ENCODE peak calls at places on chromosomes 12 and 14, in seven cellular contexts. One of them, this sample, is unnamed.

GRCh38 chr12:11307143-11307542 is 3.1 kb downstream of the PRB4 start:
- DNase-seq in OCI-LY7: no peak
- DNase-seq in neural progenitor cell: no peak
- DNase-seq in GM23338: no peak
- DNase-seq in HCT116: no peak
- DNase-seq in GM23248: no peak
- DNase-seq in PC-3: peak; percentile 63
- DNase-seq in this sample: no peak

GRCh38 chr12:105352940-105353635 is 22.6 kb downstream of the C12orf75 start:
- DNase-seq in GM23248: no peak
- DNase-seq in neural progenitor cell: peak; percentile 11
- DNase-seq in GM23338: peak; percentile 56
- DNase-seq in PC-3: peak; percentile 86
- DNase-seq in OCI-LY7: no peak
- DNase-seq in HCT116: no peak
- DNase-seq in this sample: no peak

GRCh38 chr14:80003138-80003537 is 208.2 kb downstream of the DIO2 start:
- DNase-seq in PC-3: peak; percentile 89
- DNase-seq in neural progenitor cell: no peak
- DNase-seq in GM23248: no peak
- DNase-seq in HCT116: no peak
- DNase-seq in GM23338: no peak
- DNase-seq in OCI-LY7: no peak
- DNase-seq in this sample: peak; percentile 7

GRCh38 chr12:71128191-71128590 is 29.6 kb downstream of the TSPAN8 start:
- DNase-seq in HCT116: no peak
- DNase-seq in OCI-LY7: no peak
- DNase-seq in GM23338: peak; percentile 10
- DNase-seq in GM23248: no peak
- DNase-seq in PC-3: no peak
- DNase-seq in neural progenitor cell: peak; percentile 6
- DNase-seq in this sample: no peak

GRCh38 chr12:124914392-124915248 is at the start of gene UBC:
- DNase-seq in GM23338: peak; percentile 95
- DNase-seq in HCT116: peak; percentile 87
- DNase-seq in GM23248: peak; percentile 93
- DNase-seq in PC-3: peak; percentile 89
- DNase-seq in neural progenitor cell: peak; percentile 95
- DNase-seq in OCI-LY7: peak; percentile 95
- DNase-seq in this sample: peak; percentile 95

GRCh38 chr12:94172031-94172430 is 23.7 kb downstream of the PLXNC1 start:
- DNase-seq in HCT116: no peak
- DNase-seq in OCI-LY7: no peak
- DNase-seq in PC-3: peak; percentile 56
- DNase-seq in neural progenitor cell: peak; percentile 70
- DNase-seq in GM23338: no peak
- DNase-seq in GM23248: peak; percentile 10
- DNase-seq in this sample: no peak

GRCh38 chr12:104752016-104752415 is 206.1 kb downstream of the SLC41A2 start:
- DNase-seq in GM23338: no peak
- DNase-seq in PC-3: no peak
- DNase-seq in OCI-LY7: no peak
- DNase-seq in neural progenitor cell: no peak
- DNase-seq in GM23248: no peak
- DNase-seq in HCT116: no peak
- DNase-seq in this sample: no peak

GRCh38 chr12:33310471-33310870 is 129.1 kb downstream of the SYT10 start:
- DNase-seq in GM23338: no peak
- DNase-seq in OCI-LY7: no peak
- DNase-seq in GM23248: no peak
- DNase-seq in PC-3: no peak
- DNase-seq in neural progenitor cell: no peak
- DNase-seq in HCT116: no peak
- DNase-seq in this sample: no peak

GRCh38 chr12:92547906-92548305 is 154.9 kb upstream of the PLEKHG7 start:
- DNase-seq in OCI-LY7: no peak
- DNase-seq in GM23338: no peak
- DNase-seq in neural progenitor cell: no peak
- DNase-seq in HCT116: no peak
- DNase-seq in GM23248: peak; percentile 8
- DNase-seq in PC-3: no peak
- DNase-seq in this sample: peak; percentile 26

GRCh38 chr12:123131879-123132402 is 18.9 kb downstream of the PITPNM2 start:
- DNase-seq in neural progenitor cell: no peak
- DNase-seq in GM23338: no peak
- DNase-seq in GM23248: no peak
- DNase-seq in HCT116: no peak
- DNase-seq in PC-3: no peak
- DNase-seq in OCI-LY7: peak; percentile 68
- DNase-seq in this sample: no peak

GRCh38 chr14:89723930-89724915 is 230.3 kb downstream of the EFCAB11 start:
- DNase-seq in GM23248: peak; percentile 31
- DNase-seq in OCI-LY7: no peak
- DNase-seq in PC-3: no peak
- DNase-seq in neural progenitor cell: no peak
- DNase-seq in GM23338: no peak
- DNase-seq in HCT116: no peak
- DNase-seq in this sample: no peak

GRCh38 chr12:6167327-6168280 is 32.6 kb upstream of the CD9 start:
- DNase-seq in GM23338: no peak
- DNase-seq in OCI-LY7: no peak
- DNase-seq in GM23248: peak; percentile 98
- DNase-seq in PC-3: peak; percentile 88
- DNase-seq in neural progenitor cell: no peak
- DNase-seq in HCT116: peak; percentile 82
- DNase-seq in this sample: peak; percentile 83

GRCh38 chr12:77847060-77847541 is 16.4 kb downstream of the NAV3 start:
- DNase-seq in OCI-LY7: peak; percentile 88
- DNase-seq in GM23248: peak; percentile 43
- DNase-seq in HCT116: no peak
- DNase-seq in GM23338: no peak
- DNase-seq in neural progenitor cell: no peak
- DNase-seq in PC-3: peak; percentile 39
- DNase-seq in this sample: no peak

GRCh38 chr12:34341362-34341733 is 319.1 kb downstream of the ALG10 start:
- DNase-seq in HCT116: no peak
- DNase-seq in neural progenitor cell: no peak
- DNase-seq in GM23338: no peak
- DNase-seq in PC-3: no peak
- DNase-seq in GM23248: no peak
- DNase-seq in OCI-LY7: no peak
- DNase-seq in this sample: no peak

GRCh38 chr12:67442347-67442841 is 173.2 kb downstream of the CAND1 start:
- DNase-seq in neural progenitor cell: no peak
- DNase-seq in PC-3: no peak
- DNase-seq in HCT116: no peak
- DNase-seq in OCI-LY7: no peak
- DNase-seq in GM23248: no peak
- DNase-seq in GM23338: no peak
- DNase-seq in this sample: no peak

GRCh38 chr14:76138119-76138757 is 13.5 kb upstream of the GPATCH2L start:
- DNase-seq in GM23338: no peak
- DNase-seq in OCI-LY7: no peak
- DNase-seq in HCT116: no peak
- DNase-seq in PC-3: no peak
- DNase-seq in GM23248: no peak
- DNase-seq in neural progenitor cell: peak; percentile 51
- DNase-seq in this sample: no peak

GRCh38 chr14:76138758-76139723 is 12.7 kb upstream of the GPATCH2L start:
- DNase-seq in OCI-LY7: no peak
- DNase-seq in neural progenitor cell: peak; percentile 94
- DNase-seq in GM23248: peak; percentile 8
- DNase-seq in HCT116: no peak
- DNase-seq in GM23338: peak; percentile 82
- DNase-seq in PC-3: no peak
- DNase-seq in this sample: no peak

GRCh38 chr14:76133103-76133502 is 18.6 kb upstream of the GPATCH2L start:
- DNase-seq in PC-3: peak; percentile 56
- DNase-seq in GM23248: peak; percentile 47
- DNase-seq in HCT116: no peak
- DNase-seq in OCI-LY7: peak; percentile 3
- DNase-seq in neural progenitor cell: peak; percentile 71
- DNase-seq in GM23338: peak; percentile 75
- DNase-seq in this sample: peak; percentile 50

GRCh38 chr14:76136476-76137160 is 15.1 kb upstream of the GPATCH2L start:
- DNase-seq in GM23338: no peak
- DNase-seq in neural progenitor cell: no peak
- DNase-seq in HCT116: no peak
- DNase-seq in OCI-LY7: no peak
- DNase-seq in PC-3: no peak
- DNase-seq in GM23248: no peak
- DNase-seq in this sample: no peak

GRCh38 chr14:76135722-76136121 is 16.0 kb upstream of the GPATCH2L start:
- DNase-seq in PC-3: no peak
- DNase-seq in GM23248: no peak
- DNase-seq in OCI-LY7: no peak
- DNase-seq in HCT116: no peak
- DNase-seq in neural progenitor cell: peak; percentile 11
- DNase-seq in GM23338: no peak
- DNase-seq in this sample: no peak
- H3K4me1 ChIP-seq in PC-3: no peaks in the 10 kb centered on the region
- H3K4me1 ChIP-seq in GM23248: no peaks in the 10 kb centered on the region
- H3K4me1 ChIP-seq in OCI-LY7: no peaks in the 10 kb centered on the region
- H3K4me1 ChIP-seq in HCT116: no peaks in the 10 kb centered on the region
- H3K4me1 ChIP-seq in neural progenitor cell: peaks cover 35% of the 10 kb centered on the region
- H3K4me1 ChIP-seq in GM23338: peaks cover 27% of the 10 kb centered on the region
- H3K4me1 ChIP-seq in this sample: no peaks in the 10 kb centered on the region

GRCh38 chr14:28612414-28612813 is 154.2 kb upstream of the FOXG1 start:
- DNase-seq in OCI-LY7: no peak
- DNase-seq in PC-3: no peak
- DNase-seq in GM23248: no peak
- DNase-seq in GM23338: no peak
- DNase-seq in neural progenitor cell: no peak
- DNase-seq in HCT116: no peak
- DNase-seq in this sample: no peak

GRCh38 chr14:28603606-28604005 is 163.0 kb upstream of the FOXG1 start:
- DNase-seq in HCT116: no peak
- DNase-seq in PC-3: peak; percentile 48
- DNase-seq in GM23248: no peak
- DNase-seq in GM23338: no peak
- DNase-seq in neural progenitor cell: no peak
- DNase-seq in OCI-LY7: no peak
- DNase-seq in this sample: no peak

GRCh38 chr14:28613526-28613925 is 153.1 kb upstream of the FOXG1 start:
- DNase-seq in GM23338: no peak
- DNase-seq in OCI-LY7: no peak
- DNase-seq in neural progenitor cell: no peak
- DNase-seq in GM23248: no peak
- DNase-seq in PC-3: no peak
- DNase-seq in HCT116: no peak
- DNase-seq in this sample: no peak

GRCh38 chr14:28608438-28608837 is 158.1 kb upstream of the FOXG1 start:
- DNase-seq in OCI-LY7: no peak
- DNase-seq in PC-3: no peak
- DNase-seq in GM23338: no peak
- DNase-seq in neural progenitor cell: no peak
- DNase-seq in HCT116: no peak
- DNase-seq in GM23248: no peak
- DNase-seq in this sample: no peak

DNA sequence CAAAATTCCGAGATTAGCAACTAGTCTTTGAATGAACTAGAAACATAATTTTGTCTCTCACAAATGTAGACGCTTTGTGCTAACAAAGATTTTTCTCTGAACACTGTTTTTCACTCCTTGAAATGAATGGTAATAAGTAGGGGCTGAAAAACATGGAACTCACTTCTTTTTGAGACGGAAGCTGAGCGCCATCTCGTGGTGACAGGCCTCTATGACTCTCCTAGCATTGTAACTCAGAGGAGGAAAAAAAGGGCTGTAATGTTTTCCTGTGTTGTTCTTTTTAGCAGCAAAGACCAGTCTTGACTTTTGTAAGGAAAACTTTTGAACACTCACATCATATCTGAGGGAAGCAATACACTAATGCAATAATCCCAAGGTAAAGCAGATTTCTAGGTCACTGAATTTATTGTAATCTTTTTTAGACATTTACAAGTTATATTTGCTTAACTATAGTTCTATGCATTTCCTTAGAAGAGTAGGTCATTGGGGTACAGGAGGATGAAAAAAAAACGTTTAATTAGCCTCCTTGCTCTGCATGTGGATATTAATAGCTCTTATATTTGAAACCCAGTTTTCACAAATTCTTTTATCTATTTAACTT is 157.3 kb upstream of the FOXG1 start:
- DNase-seq in PC-3: peak; percentile 82
- DNase-seq in OCI-LY7: peak; percentile 36
- DNase-seq in HCT116: peak; percentile 3
- DNase-seq in GM23248: peak; percentile 57
- DNase-seq in neural progenitor cell: peak; percentile 75
- DNase-seq in GM23338: peak; percentile 83
- DNase-seq in this sample: peak; percentile 81
- TF ChIP-seq EZH2phosphoT487 in PC-3: no peak
- TF ChIP-seq EZH2phosphoT487 in OCI-LY7: no peak
- TF ChIP-seq EZH2phosphoT487 in HCT116: no peak
- TF ChIP-seq EZH2phosphoT487 in GM23248: no peak
- TF ChIP-seq EZH2phosphoT487 in neural progenitor cell: no peak
- TF ChIP-seq EZH2phosphoT487 in GM23338: no peak
- TF ChIP-seq EZH2phosphoT487 in this sample: no peak

GRCh38 chr14:59206892-59207291 is 18.4 kb downstream of the DAAM1 start:
- DNase-seq in OCI-LY7: no peak
- DNase-seq in GM23338: no peak
- DNase-seq in neural progenitor cell: no peak
- DNase-seq in PC-3: no peak
- DNase-seq in HCT116: no peak
- DNase-seq in GM23248: no peak
- DNase-seq in this sample: no peak
- H3K4me1 ChIP-seq in OCI-LY7: peaks cover 33% of the 10 kb centered on the region
- H3K4me1 ChIP-seq in GM23338: peaks cover 15% of the 10 kb centered on the region
- H3K4me1 ChIP-seq in neural progenitor cell: no peaks in the 10 kb centered on the region
- H3K4me1 ChIP-seq in PC-3: no peaks in the 10 kb centered on the region
- H3K4me1 ChIP-seq in HCT116: no peaks in the 10 kb centered on the region
- H3K4me1 ChIP-seq in GM23248: peaks cover 6% of the 10 kb centered on the region
- H3K4me1 ChIP-seq in this sample: no peaks in the 10 kb centered on the region

GRCh38 chr12:24773996-24774395 is 174.9 kb downstream of the BCAT1 start:
- DNase-seq in GM23338: no peak
- DNase-seq in PC-3: no peak
- DNase-seq in neural progenitor cell: no peak
- DNase-seq in HCT116: no peak
- DNase-seq in OCI-LY7: no peak
- DNase-seq in GM23248: no peak
- DNase-seq in this sample: no peak

GRCh38 chr12:24780969-24781368 is 167.9 kb downstream of the BCAT1 start:
- DNase-seq in GM23248: peak; percentile 42
- DNase-seq in neural progenitor cell: peak; percentile 8
- DNase-seq in GM23338: peak; percentile 27
- DNase-seq in OCI-LY7: peak; percentile 27
- DNase-seq in PC-3: peak; percentile 4
- DNase-seq in HCT116: no peak
- DNase-seq in this sample: no peak

GRCh38 chr12:24777359-24777758 is 171.5 kb downstream of the BCAT1 start:
- DNase-seq in OCI-LY7: no peak
- DNase-seq in PC-3: no peak
- DNase-seq in neural progenitor cell: no peak
- DNase-seq in HCT116: no peak
- DNase-seq in GM23248: no peak
- DNase-seq in GM23338: no peak
- DNase-seq in this sample: no peak

GRCh38 chr12:24778486-24779304 is 170.2 kb downstream of the BCAT1 start:
- DNase-seq in GM23248: peak; percentile 47
- DNase-seq in neural progenitor cell: peak; percentile 68
- DNase-seq in OCI-LY7: peak; percentile 52
- DNase-seq in GM23338: peak; percentile 77
- DNase-seq in HCT116: no peak
- DNase-seq in PC-3: peak; percentile 12
- DNase-seq in this sample: peak; percentile 45

GRCh38 chr12:24776856-24777255 is 172.0 kb downstream of the BCAT1 start:
- DNase-seq in OCI-LY7: no peak
- DNase-seq in GM23248: no peak
- DNase-seq in HCT116: no peak
- DNase-seq in PC-3: no peak
- DNase-seq in neural progenitor cell: no peak
- DNase-seq in GM23338: no peak
- DNase-seq in this sample: no peak
- TF ChIP-seq EZH2phosphoT487 in OCI-LY7: no peak
- TF ChIP-seq EZH2phosphoT487 in GM23248: no peak
- TF ChIP-seq EZH2phosphoT487 in HCT116: no peak
- TF ChIP-seq EZH2phosphoT487 in PC-3: no peak
- TF ChIP-seq EZH2phosphoT487 in neural progenitor cell: no peak
- TF ChIP-seq EZH2phosphoT487 in GM23338: no peak
- TF ChIP-seq EZH2phosphoT487 in this sample: no peak

This sample was measured in hepatocyte.